ENCODE peak calls at places on chromosome X, in ten cellular contexts. B is HT-29; Q is iris pigment epithelial cell; F is HuH-7.5; P is NCI-H524 treated with DMSO at 0.1 percent for 48 hours; K is NCI-H187 treated with DMSO at 0.1 percent for 48 hours; E is activated naive CD4-positive, alpha-beta T cell treated with anti-CD3 and anti-CD28 coated beads for 36 hours; J is colonic mucosa; G is endothelial cell; S is PC-3. V is an unnamed sample.

GRCh38 chrX:100687546-100687945 is 43.5 kb downstream of the SRPX2 start:
- DNase-seq in B (no peak), Q (no peak), F (no peak), P (no peak), K (no peak), E (peak), J (no peak), G (no peak), S (no peak), V (no peak)

GRCh38 chrX:129957241-129958099 is 25.0 kb upstream of the BCORL1 start:
- DNase-seq in B (peak), Q (peak), F (peak), P (no peak), K (no peak), E (peak), J (peak), G (peak), S (peak), V (no peak)

GRCh38 chrX:97797076-97797475 is 913.4 kb downstream of the RPA4 start:
- DNase-seq in B (no peak), Q (no peak), F (no peak), P (no peak), K (no peak), E (no peak), J (no peak), G (no peak), S (no peak), V (no peak)

GRCh38 chrX:115898382-115899001 is 272.1 kb upstream of the AGTR2 start:
- DNase-seq in B (peak), Q (peak), F (no peak), P (peak), K (no peak), E (no peak), J (peak), G (peak), S (peak), V (no peak)

GRCh38 chrX:118498351-118498750 is 2.7 kb downstream of the DOCK11 start:
- DNase-seq in B (no peak), Q (no peak), F (no peak), P (no peak), K (no peak), E (no peak), J (no peak), G (no peak), S (no peak), V (no peak)

GRCh38 chrX:77440310-77440709 is 6.9 kb upstream of the FGF16 start:
- DNase-seq in B (no peak), Q (no peak), F (no peak), P (no peak), K (no peak), E (no peak), J (no peak), G (no peak), S (no peak), V (no peak)

GRCh38 chrX:151815461-151815860 is 80.9 kb downstream of the CNGA2 start:
- DNase-seq in B (no peak), Q (peak), F (no peak), P (no peak), K (no peak), E (no peak), J (no peak), G (no peak), S (no peak), V (no peak)

GRCh38 chrX:147570483-147570882 is 341.2 kb upstream of the FMR1 start:
- DNase-seq in B (no peak), Q (peak), F (no peak), P (no peak), K (no peak), E (no peak), J (no peak), G (no peak), S (no peak), V (no peak)

GRCh38 chrX:116198810-116199209 is 28.3 kb downstream of the AGTR2 start:
- DNase-seq in B (peak), Q (no peak), F (no peak), P (no peak), K (no peak), E (no peak), J (no peak), G (no peak), S (peak), V (no peak)

GRCh38 chrX:123308663-123309062 is 124.6 kb downstream of the GRIA3 start:
- DNase-seq in B (no peak), Q (no peak), F (no peak), P (no peak), K (no peak), E (no peak), J (no peak), G (no peak), S (no peak), V (no peak)

GRCh38 chrX:150869450-150869849 is 29.0 kb downstream of the CD99L2 start:
- DNase-seq in B (no peak), Q (peak), F (no peak), P (no peak), K (no peak), E (no peak), J (no peak), G (no peak), S (no peak), V (no peak)

GRCh38 chrX:8846271-8846670 is 45.1 kb upstream of the FAM9A start:
- DNase-seq in B (no peak), Q (no peak), F (no peak), P (no peak), K (no peak), E (no peak), J (no peak), G (no peak), S (no peak), V (no peak)

GRCh38 chrX:35380808-35381700 is 417.1 kb upstream of the MAGEB16 start:
- DNase-seq in B (peak), Q (peak), F (no peak), P (peak), K (no peak), E (no peak), J (no peak), G (no peak), S (peak), V (no peak)

GRCh38 chrX:57104406-57104805 is 16.9 kb downstream of the SPIN2B start:
- DNase-seq in B (no peak), Q (no peak), F (no peak), P (no peak), K (no peak), E (no peak), J (no peak), G (no peak), S (no peak), V (no peak)

GRCh38 chrX:68932611-68933010 is 103.8 kb downstream of the EFNB1 start:
- DNase-seq in B (peak), Q (no peak), F (no peak), P (no peak), K (no peak), E (no peak), J (no peak), G (no peak), S (peak), V (no peak)

GRCh38 chrX:74291577-74291963 is 12.4 kb upstream of the ZCCHC13 start:
- DNase-seq in B (no peak), Q (no peak), F (no peak), P (no peak), K (no peak), E (no peak), J (no peak), G (no peak), S (no peak), V (no peak)

GRCh38 chrX:129115104-129115503 is 408.2 kb downstream of the SMARCA1 start:
- DNase-seq in B (peak), Q (peak), F (no peak), P (peak), K (no peak), E (peak), J (peak), G (peak), S (peak), V (no peak)

GRCh38 chrX:121851033-121851432 is 803.6 kb downstream of the GLUD2 start:
- DNase-seq in B (peak), Q (peak), F (no peak), P (no peak), K (no peak), E (no peak), J (no peak), G (no peak), S (peak), V (no peak)

GRCh38 chrX:9747644-9748043 is 18.0 kb downstream of the GPR143 start:
- DNase-seq in B (no peak), Q (no peak), F (no peak), P (no peak), K (no peak), E (no peak), J (no peak), G (no peak), S (no peak), V (no peak)

GRCh38 chrX:133570549-133570948 is 155.3 kb upstream of the GPC4 start:
- DNase-seq in B (no peak), Q (no peak), F (no peak), P (no peak), K (no peak), E (no peak), J (no peak), G (no peak), S (peak), V (no peak)

GRCh38 chrX:66632986-66633385 is 5.9 kb downstream of the EDA2R start:
- DNase-seq in B (no peak), Q (peak), F (no peak), P (no peak), K (no peak), E (no peak), J (no peak), G (no peak), S (no peak), V (no peak)

GRCh38 chrX:51456814-51457213 is 39.6 kb downstream of the NUDT11 start:
- DNase-seq in B (peak), Q (no peak), F (no peak), P (no peak), K (no peak), E (no peak), J (no peak), G (no peak), S (peak), V (no peak)

GRCh38 chrX:42567268-42567667 is 210.7 kb downstream of the PPP1R2C start:
- DNase-seq in B (no peak), Q (peak), F (no peak), P (no peak), K (no peak), E (no peak), J (no peak), G (no peak), S (no peak), V (no peak)

GRCh38 chrX:352181-352580 is 33.6 kb upstream of the GTPBP6 start:
- DNase-seq in B (no peak), Q (no peak), F (no peak), P (no peak), K (no peak), E (no peak), J (no peak), G (no peak), S (no peak), V (no peak)

GRCh38 chrX:24148535-24149345 is 789 bp upstream of the ZFX start:
- DNase-seq in B (no peak), Q (peak), F (no peak), P (no peak), K (no peak), E (peak), J (peak), G (no peak), S (peak), V (no peak)

GRCh38 chrX:81354954-81355353 is 153.1 kb downstream of the SH3BGRL start:
- DNase-seq in B (no peak), Q (no peak), F (no peak), P (no peak), K (no peak), E (no peak), J (no peak), G (no peak), S (no peak), V (no peak)

GRCh38 chrX:78237127-78237526 is 90.3 kb downstream of the CYSLTR1 start:
- DNase-seq in B (no peak), Q (no peak), F (no peak), P (no peak), K (no peak), E (no peak), J (no peak), G (no peak), S (peak), V (no peak)

GRCh38 chrX:54411732-54412131 is 28.5 kb upstream of the TSR2 start:
- DNase-seq in B (no peak), Q (no peak), F (no peak), P (peak), K (no peak), E (no peak), J (no peak), G (no peak), S (no peak), V (no peak)

GRCh38 chrX:134836497-134836968 is 154.3 kb upstream of the SMIM10 start:
- DNase-seq in B (peak), Q (peak), F (no peak), P (no peak), K (no peak), E (peak), J (no peak), G (no peak), S (peak), V (no peak)

V was measured in CD4-positive, alpha-beta memory T cell.